ENCODE peak calls at places on chromosomes 11 and 22, in four cellular contexts. D is SK-N-SH, K is HepG2, Q is GM12878. O is an unnamed sample.

GRCh38 chr22:29813563-29813962 is 24.5 kb downstream of the ASCC2 start:
- DNase-seq in D (no peak), K (no peak), Q (no peak), O (peak; percentile 62)

GRCh38 chr11:78857688-78858087 is 283.0 kb upstream of the NARS2 start:
- DNase-seq in D (peak; percentile 59), K (no peak), Q (no peak), O (no peak)

GRCh38 chr22:46064966-46065666 is 85.2 kb upstream of the PPARA start:
- DNase-seq in D (no peak), K (no peak), Q (no peak), O (no peak)

GRCh38 chr11:132111781-132112380 is 741.5 kb downstream of the NTM start:
- DNase-seq in D (no peak), K (no peak), Q (no peak), O (no peak)

GRCh38 chr11:131614514-131615085 is 244.2 kb downstream of the NTM start:
- DNase-seq in D (no peak), K (no peak), Q (no peak), O (no peak)

GRCh38 chr11:130804306-130805077 is 111.8 kb downstream of the SNX19 start:
- DNase-seq in D (no peak), K (no peak), Q (peak; percentile 40), O (no peak)

GRCh38 chr11:15159085-15159484 is 44.4 kb downstream of the INSC start:
- DNase-seq in D (peak; percentile 27), K (no peak), Q (no peak), O (peak; percentile 2)

GRCh38 chr11:12906501-12906900 is 102.6 kb upstream of the RASSF10 start:
- DNase-seq in D (no peak), K (no peak), Q (no peak), O (no peak)

GRCh38 chr22:26922804-26923203 is 265.4 kb downstream of the MIAT start:
- DNase-seq in D (no peak), K (no peak), Q (no peak), O (peak; percentile 12)

GRCh38 chr11:75479598-75479986 is 46.1 kb downstream of the GDPD5 start:
- DNase-seq in D (no peak), K (no peak), Q (no peak), O (no peak)

GRCh38 chr22:46171940-46172339 is 21.6 kb downstream of the PPARA start:
- DNase-seq in D (no peak), K (no peak), Q (no peak), O (no peak)

GRCh38 chr11:86608251-86608799 is 64.1 kb downstream of the ME3 start:
- DNase-seq in D (peak; percentile 40), K (peak; percentile 60), Q (peak; percentile 21), O (peak; percentile 62)

GRCh38 chr22:27919222-27919942 is at the start of gene PITPNB:
- DNase-seq in D (peak; percentile 100), K (peak; percentile 93), Q (peak; percentile 90), O (peak; percentile 99)

GRCh38 chr22:17285661-17286060 is 66.4 kb upstream of the ADA2 start:
- DNase-seq in D (no peak), K (no peak), Q (no peak), O (no peak)

GRCh38 chr11:104015649-104016415 is 20.6 kb upstream of the DDI1 start:
- DNase-seq in D (no peak), K (no peak), Q (peak; percentile 23), O (no peak)

GRCh38 chr11:105697291-105697690 is 87.4 kb downstream of the GRIA4 start:
- DNase-seq in D (no peak), K (no peak), Q (no peak), O (no peak)

GRCh38 chr11:105693075-105693474 is 83.2 kb downstream of the GRIA4 start:
- DNase-seq in D (peak; percentile 10), K (no peak), Q (no peak), O (no peak)

GRCh38 chr11:105701098-105701497 is 91.2 kb downstream of the GRIA4 start:
- DNase-seq in D (no peak), K (no peak), Q (no peak), O (no peak)

GRCh38 chr11:105699203-105699602 is 89.3 kb downstream of the GRIA4 start:
- DNase-seq in D (no peak), K (no peak), Q (no peak), O (no peak)

DNA sequence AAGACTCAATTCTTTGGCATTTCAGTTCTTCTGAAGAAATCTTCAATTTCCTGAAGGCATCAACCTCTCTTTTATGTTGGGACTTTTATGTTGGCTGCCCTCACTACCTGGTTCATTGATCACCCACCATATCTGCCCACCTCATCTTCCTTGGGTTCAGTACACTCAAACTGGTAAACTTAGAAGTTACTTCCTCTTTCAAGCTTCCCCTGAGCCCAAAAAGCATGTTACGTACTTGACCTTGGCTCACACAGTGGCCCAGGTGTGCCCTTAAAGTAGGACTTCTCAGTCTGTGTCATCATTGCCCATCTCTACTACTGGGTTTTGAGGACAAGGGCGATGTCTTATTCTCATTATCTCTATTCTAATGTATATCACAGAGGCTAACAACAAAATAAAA is 86.1 kb downstream of the GRIA4 start:
- DNase-seq in D (no peak), K (no peak), Q (no peak), O (no peak)
- TF ChIP-seq REST in D (no peak), K (no peak), Q (no peak), O (no peak)

GRCh38 chr22:31077681-31078080 is 3.4 kb upstream of the SMTN start:
- DNase-seq in D (no peak), K (no peak), Q (no peak), O (no peak)

GRCh38 chr22:31080848-31081649 is at the start of gene SMTN:
- DNase-seq in D (peak; percentile 97), K (peak; percentile 86), Q (peak; percentile 56), O (peak; percentile 89)

GRCh38 chr22:31079095-31079642 is 1.9 kb upstream of the SMTN start:
- DNase-seq in D (peak; percentile 15), K (peak; percentile 77), Q (no peak), O (no peak)

GRCh38 chr22:31080164-31080847 is 812 bp upstream of the SMTN start:
- DNase-seq in D (peak; percentile 61), K (no peak), Q (no peak), O (no peak)

DNA sequence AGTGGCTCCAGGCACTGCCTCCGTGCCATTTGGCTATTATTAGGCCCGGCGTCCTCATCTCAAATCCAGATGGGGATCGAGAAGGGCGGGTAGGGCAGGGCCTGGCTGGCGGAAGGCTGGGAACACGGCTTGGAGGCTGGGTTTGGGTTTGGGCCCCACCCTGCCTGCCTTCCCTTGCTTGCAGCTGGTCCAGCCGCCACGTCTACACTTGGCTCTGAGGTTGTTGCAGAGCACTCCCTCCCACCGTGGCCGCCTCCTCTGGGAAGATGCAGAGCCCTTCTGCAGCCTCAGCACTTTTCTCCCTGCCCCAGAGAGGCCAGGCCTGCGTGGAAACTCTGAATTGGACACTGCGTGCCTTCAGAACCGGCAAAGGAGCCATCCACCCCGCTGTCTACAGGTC is 5.2 kb upstream of the SMTN start:
- DNase-seq in D (no peak), K (no peak), Q (no peak), O (no peak)
- H3K4me1 ChIP-seq in D (peaks cover 5% of the 10 kb centered on the region), K (peaks cover 27% of the 10 kb centered on the region), Q (peaks cover 4% of the 10 kb centered on the region), O (peaks cover 3% of the 10 kb centered on the region)

GRCh38 chr11:45993438-45994064 is 71.1 kb downstream of the LARGE2 start:
- DNase-seq in D (no peak), K (no peak), Q (no peak), O (peak; percentile 57)
- TF ChIP-seq TAF1 in D (no peak), K (no peak), Q (no peak), O (no peak)

GRCh38 chr22:32979606-32980005 is 78.6 kb downstream of the SYN3 start:
- DNase-seq in D (no peak), K (peak; percentile 57), Q (no peak), O (no peak)
- TF ChIP-seq REST in D (no peak), K (no peak), Q (no peak), O (no peak)

DNA sequence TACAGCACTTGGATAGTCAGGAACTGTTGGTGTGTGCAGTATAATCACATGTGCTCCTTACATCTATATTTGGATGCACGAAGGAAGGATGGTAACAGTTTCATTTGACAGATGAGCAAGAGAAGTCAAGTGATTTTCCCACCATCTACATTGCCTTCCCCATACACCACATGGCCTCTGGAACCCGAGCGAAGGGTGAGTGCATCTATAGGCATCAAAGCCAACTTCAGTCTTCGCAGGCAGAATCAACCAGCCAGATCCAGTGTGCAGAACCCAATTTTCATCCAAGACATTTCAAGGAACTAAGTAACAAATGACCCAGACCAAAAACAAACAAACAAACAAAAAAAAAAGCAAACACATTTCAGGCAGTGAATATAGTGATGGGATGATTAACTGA is 85.1 kb upstream of the BLID start:
- DNase-seq in D (no peak), K (no peak), Q (no peak), O (no peak)
- H3K4me1 ChIP-seq in D (peaks cover 13% of the 10 kb centered on the region), K (peaks cover 19% of the 10 kb centered on the region), Q (no peaks in the 10 kb centered on the region), O (no peaks in the 10 kb centered on the region)

DNA sequence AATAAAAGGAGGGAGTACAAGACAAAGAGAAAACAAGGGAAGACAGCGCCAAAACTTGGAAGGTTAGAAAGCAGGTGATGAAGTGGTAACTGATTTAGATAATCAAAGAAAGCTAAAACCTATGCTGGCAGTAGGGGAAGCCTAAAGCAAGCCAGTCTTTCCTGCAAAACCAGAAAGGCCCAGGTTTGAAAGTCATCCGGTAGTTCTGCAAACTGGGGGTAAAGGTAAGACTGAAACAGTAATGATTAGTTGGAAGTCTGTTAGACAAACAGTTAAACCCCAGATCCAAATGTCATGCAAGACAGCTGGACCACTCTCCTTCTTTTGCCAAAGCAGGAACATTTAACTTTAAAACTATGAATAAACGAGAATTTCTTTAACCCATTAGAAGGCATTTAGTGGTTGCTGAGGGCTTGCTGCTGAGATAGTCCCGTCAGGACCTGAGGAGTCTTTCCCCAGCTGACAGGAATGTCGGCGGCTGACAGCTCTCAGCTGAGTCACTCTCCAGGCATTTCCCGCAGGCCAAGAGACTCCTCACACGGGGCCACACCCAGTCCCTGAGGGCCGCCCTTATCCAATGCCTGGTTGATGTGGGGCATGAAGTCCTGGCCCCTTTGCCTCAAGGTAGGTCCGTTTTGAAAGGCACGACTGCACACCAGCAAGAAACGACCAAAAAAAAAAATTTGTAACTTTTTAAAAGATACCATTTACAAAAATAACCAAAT is 36.3 kb upstream of the CFAP300 start:
- DNase-seq in D (peak; percentile 17), K (peak; percentile 53), Q (no peak), O (peak; percentile 18)
- TF ChIP-seq TAF1 in D (no peak), K (no peak), Q (no peak), O (no peak)

GRCh38 chr11:123061403-123062157 is at the start of gene HSPA8:
- DNase-seq in D (peak; percentile 36), K (peak; percentile 46), Q (no peak), O (peak; percentile 71)
- TF ChIP-seq REST in D (peak; percentile 57), K (no peak), Q (no peak), O (no peak)

GRCh38 chr11:7591992-7592391 is 78.2 kb downstream of the PPFIBP2 start:
- DNase-seq in D (no peak), K (no peak), Q (no peak), O (no peak)

GRCh38 chr11:7590529-7590928 is 76.7 kb downstream of the PPFIBP2 start:
- DNase-seq in D (no peak), K (no peak), Q (no peak), O (no peak)

GRCh38 chr11:7591107-7591894 is 77.5 kb downstream of the PPFIBP2 start:
- DNase-seq in D (no peak), K (no peak), Q (no peak), O (no peak)

GRCh38 chr11:7593476-7593875 is 79.7 kb downstream of the PPFIBP2 start:
- DNase-seq in D (peak; percentile 37), K (no peak), Q (no peak), O (no peak)

DNA sequence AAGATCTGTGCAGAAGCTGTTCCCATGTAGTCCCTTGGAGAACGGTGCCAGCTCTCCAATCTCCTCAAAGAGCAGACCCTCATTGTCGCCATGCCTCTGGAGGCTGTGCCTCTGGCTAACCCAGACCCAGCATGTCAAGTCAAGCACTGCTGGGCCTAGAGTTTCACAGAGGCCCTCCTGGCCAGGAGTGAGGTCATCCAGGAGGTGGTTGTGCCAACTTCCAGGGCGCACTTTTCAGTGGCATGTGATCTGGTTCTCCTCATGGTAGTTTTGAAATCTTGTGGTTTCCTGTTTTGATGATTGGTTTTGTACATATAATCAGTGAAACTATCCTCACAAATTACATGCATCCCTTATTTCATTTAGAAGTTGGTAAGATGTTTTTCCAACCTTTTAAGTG is 78.9 kb downstream of the PPFIBP2 start:
- DNase-seq in D (no peak), K (no peak), Q (no peak), O (no peak)
- H3K4me1 ChIP-seq in D (peaks cover 17% of the 10 kb centered on the region), K (no peaks in the 10 kb centered on the region), Q (peaks cover 15% of the 10 kb centered on the region), O (no peaks in the 10 kb centered on the region)